ENCODE peak calls at places on chromosomes 4 and X, in six cellular contexts. One of them, this sample, is unnamed.

GRCh38 chr4:99404595-99405287 is 30.4 kb downstream of the ADH7 start:
- DNase-seq in activated B cell treated with CpG ODN at 0.5 μM for 24 hours: no peak
- DNase-seq in central memory CD4-positive, alpha-beta T cell: no peak
- DNase-seq in ACHN: peak
- DNase-seq in T follicular helper cell: no peak
- DNase-seq in stimulated activated CD4-positive, alpha-beta T cell treated with anti-CD3 and anti-CD28 coated beads, TNF-alpha, amount 100 ng/mL, for 1 hour: no peak
- DNase-seq in this sample: no peak

GRCh38 chr4:96352051-96352517 is 512.2 kb downstream of the PDHA2 start:
- DNase-seq in central memory CD4-positive, alpha-beta T cell: no peak
- DNase-seq in T follicular helper cell: no peak
- DNase-seq in ACHN: peak
- DNase-seq in activated B cell treated with CpG ODN at 0.5 μM for 24 hours: no peak
- DNase-seq in stimulated activated CD4-positive, alpha-beta T cell treated with anti-CD3 and anti-CD28 coated beads, TNF-alpha, amount 100 ng/mL, for 1 hour: no peak
- DNase-seq in this sample: no peak

GRCh38 chrX:23008431-23009099 is 8.8 kb downstream of the DDX53 start:
- DNase-seq in ACHN: peak
- DNase-seq in central memory CD4-positive, alpha-beta T cell: no peak
- DNase-seq in activated B cell treated with CpG ODN at 0.5 μM for 24 hours: no peak
- DNase-seq in stimulated activated CD4-positive, alpha-beta T cell treated with anti-CD3 and anti-CD28 coated beads, TNF-alpha, amount 100 ng/mL, for 1 hour: no peak
- DNase-seq in T follicular helper cell: no peak
- DNase-seq in this sample: no peak

GRCh38 chr4:113435893-113436292 is 325.6 kb downstream of the CAMK2D start:
- DNase-seq in stimulated activated CD4-positive, alpha-beta T cell treated with anti-CD3 and anti-CD28 coated beads, TNF-alpha, amount 100 ng/mL, for 1 hour: no peak
- DNase-seq in ACHN: no peak
- DNase-seq in central memory CD4-positive, alpha-beta T cell: peak
- DNase-seq in activated B cell treated with CpG ODN at 0.5 μM for 24 hours: no peak
- DNase-seq in T follicular helper cell: no peak
- DNase-seq in this sample: no peak

GRCh38 chrX:110786486-110786885 is 9.1 kb downstream of the CHRDL1 start:
- DNase-seq in stimulated activated CD4-positive, alpha-beta T cell treated with anti-CD3 and anti-CD28 coated beads, TNF-alpha, amount 100 ng/mL, for 1 hour: no peak
- DNase-seq in central memory CD4-positive, alpha-beta T cell: no peak
- DNase-seq in activated B cell treated with CpG ODN at 0.5 μM for 24 hours: no peak
- DNase-seq in T follicular helper cell: no peak
- DNase-seq in ACHN: peak
- DNase-seq in this sample: no peak

GRCh38 chr4:5137927-5138326 is 86.6 kb downstream of the STK32B start:
- DNase-seq in T follicular helper cell: no peak
- DNase-seq in activated B cell treated with CpG ODN at 0.5 μM for 24 hours: no peak
- DNase-seq in ACHN: peak
- DNase-seq in stimulated activated CD4-positive, alpha-beta T cell treated with anti-CD3 and anti-CD28 coated beads, TNF-alpha, amount 100 ng/mL, for 1 hour: no peak
- DNase-seq in central memory CD4-positive, alpha-beta T cell: no peak
- DNase-seq in this sample: no peak

GRCh38 chr4:7556558-7556957 is 121.8 kb upstream of the PSAPL1 start:
- DNase-seq in central memory CD4-positive, alpha-beta T cell: no peak
- DNase-seq in activated B cell treated with CpG ODN at 0.5 μM for 24 hours: no peak
- DNase-seq in ACHN: no peak
- DNase-seq in T follicular helper cell: no peak
- DNase-seq in stimulated activated CD4-positive, alpha-beta T cell treated with anti-CD3 and anti-CD28 coated beads, TNF-alpha, amount 100 ng/mL, for 1 hour: no peak
- DNase-seq in this sample: no peak

GRCh38 chr4:184705692-184706091 is 28.2 kb downstream of the CENPU start:
- DNase-seq in activated B cell treated with CpG ODN at 0.5 μM for 24 hours: no peak
- DNase-seq in stimulated activated CD4-positive, alpha-beta T cell treated with anti-CD3 and anti-CD28 coated beads, TNF-alpha, amount 100 ng/mL, for 1 hour: no peak
- DNase-seq in T follicular helper cell: no peak
- DNase-seq in central memory CD4-positive, alpha-beta T cell: no peak
- DNase-seq in ACHN: no peak
- DNase-seq in this sample: no peak

GRCh38 chr4:10866691-10867090 is 182.1 kb upstream of the CLNK start:
- DNase-seq in activated B cell treated with CpG ODN at 0.5 μM for 24 hours: no peak
- DNase-seq in ACHN: no peak
- DNase-seq in central memory CD4-positive, alpha-beta T cell: no peak
- DNase-seq in stimulated activated CD4-positive, alpha-beta T cell treated with anti-CD3 and anti-CD28 coated beads, TNF-alpha, amount 100 ng/mL, for 1 hour: no peak
- DNase-seq in T follicular helper cell: no peak
- DNase-seq in this sample: no peak

GRCh38 chr4:53532521-53532920 is 58.8 kb downstream of the LNX1 start:
- DNase-seq in stimulated activated CD4-positive, alpha-beta T cell treated with anti-CD3 and anti-CD28 coated beads, TNF-alpha, amount 100 ng/mL, for 1 hour: no peak
- DNase-seq in central memory CD4-positive, alpha-beta T cell: no peak
- DNase-seq in T follicular helper cell: no peak
- DNase-seq in activated B cell treated with CpG ODN at 0.5 μM for 24 hours: no peak
- DNase-seq in ACHN: no peak
- DNase-seq in this sample: no peak

GRCh38 chr4:76449362-76449767 is 14.3 kb downstream of the SHROOM3 start:
- DNase-seq in ACHN: peak
- DNase-seq in activated B cell treated with CpG ODN at 0.5 μM for 24 hours: no peak
- DNase-seq in stimulated activated CD4-positive, alpha-beta T cell treated with anti-CD3 and anti-CD28 coated beads, TNF-alpha, amount 100 ng/mL, for 1 hour: no peak
- DNase-seq in central memory CD4-positive, alpha-beta T cell: no peak
- DNase-seq in T follicular helper cell: no peak
- DNase-seq in this sample: no peak

GRCh38 chr4:26056406-26056805 is 142.4 kb downstream of the SMIM20 start:
- DNase-seq in stimulated activated CD4-positive, alpha-beta T cell treated with anti-CD3 and anti-CD28 coated beads, TNF-alpha, amount 100 ng/mL, for 1 hour: no peak
- DNase-seq in T follicular helper cell: no peak
- DNase-seq in ACHN: no peak
- DNase-seq in central memory CD4-positive, alpha-beta T cell: no peak
- DNase-seq in activated B cell treated with CpG ODN at 0.5 μM for 24 hours: no peak
- DNase-seq in this sample: no peak

GRCh38 chrX:12946838-12947544 is 27.9 kb upstream of the TMSB4X start:
- DNase-seq in T follicular helper cell: peak
- DNase-seq in ACHN: peak
- DNase-seq in stimulated activated CD4-positive, alpha-beta T cell treated with anti-CD3 and anti-CD28 coated beads, TNF-alpha, amount 100 ng/mL, for 1 hour: peak
- DNase-seq in activated B cell treated with CpG ODN at 0.5 μM for 24 hours: peak
- DNase-seq in central memory CD4-positive, alpha-beta T cell: peak
- DNase-seq in this sample: no peak

GRCh38 chr4:47598320-47598719 is 113.2 kb downstream of the ATP10D start:
- DNase-seq in ACHN: no peak
- DNase-seq in central memory CD4-positive, alpha-beta T cell: no peak
- DNase-seq in T follicular helper cell: no peak
- DNase-seq in activated B cell treated with CpG ODN at 0.5 μM for 24 hours: no peak
- DNase-seq in stimulated activated CD4-positive, alpha-beta T cell treated with anti-CD3 and anti-CD28 coated beads, TNF-alpha, amount 100 ng/mL, for 1 hour: no peak
- DNase-seq in this sample: no peak

GRCh38 chr4:26484032-26484515 is 6.2 kb downstream of the CCKAR start:
- DNase-seq in ACHN: no peak
- DNase-seq in stimulated activated CD4-positive, alpha-beta T cell treated with anti-CD3 and anti-CD28 coated beads, TNF-alpha, amount 100 ng/mL, for 1 hour: no peak
- DNase-seq in T follicular helper cell: no peak
- DNase-seq in central memory CD4-positive, alpha-beta T cell: no peak
- DNase-seq in activated B cell treated with CpG ODN at 0.5 μM for 24 hours: no peak
- DNase-seq in this sample: no peak

GRCh38 chrX:97399400-97399799 is 515.7 kb downstream of the RPA4 start:
- DNase-seq in stimulated activated CD4-positive, alpha-beta T cell treated with anti-CD3 and anti-CD28 coated beads, TNF-alpha, amount 100 ng/mL, for 1 hour: no peak
- DNase-seq in ACHN: peak
- DNase-seq in activated B cell treated with CpG ODN at 0.5 μM for 24 hours: no peak
- DNase-seq in central memory CD4-positive, alpha-beta T cell: no peak
- DNase-seq in T follicular helper cell: no peak
- DNase-seq in this sample: no peak

GRCh38 chrX:64894454-64895038 is 81.7 kb downstream of the ZC4H2 start:
- DNase-seq in T follicular helper cell: peak
- DNase-seq in stimulated activated CD4-positive, alpha-beta T cell treated with anti-CD3 and anti-CD28 coated beads, TNF-alpha, amount 100 ng/mL, for 1 hour: no peak
- DNase-seq in central memory CD4-positive, alpha-beta T cell: peak
- DNase-seq in activated B cell treated with CpG ODN at 0.5 μM for 24 hours: no peak
- DNase-seq in ACHN: peak
- DNase-seq in this sample: peak

GRCh38 chrX:134377537-134377936 is 82.4 kb upstream of the HPRT1 start:
- DNase-seq in stimulated activated CD4-positive, alpha-beta T cell treated with anti-CD3 and anti-CD28 coated beads, TNF-alpha, amount 100 ng/mL, for 1 hour: no peak
- DNase-seq in central memory CD4-positive, alpha-beta T cell: no peak
- DNase-seq in activated B cell treated with CpG ODN at 0.5 μM for 24 hours: no peak
- DNase-seq in ACHN: peak
- DNase-seq in T follicular helper cell: no peak
- DNase-seq in this sample: no peak

GRCh38 chr4:113665036-113665435 is 96.5 kb downstream of the CAMK2D start:
- DNase-seq in stimulated activated CD4-positive, alpha-beta T cell treated with anti-CD3 and anti-CD28 coated beads, TNF-alpha, amount 100 ng/mL, for 1 hour: no peak
- DNase-seq in ACHN: no peak
- DNase-seq in central memory CD4-positive, alpha-beta T cell: no peak
- DNase-seq in T follicular helper cell: no peak
- DNase-seq in activated B cell treated with CpG ODN at 0.5 μM for 24 hours: no peak
- DNase-seq in this sample: no peak

GRCh38 chrX:13078739-13079444 is 34.5 kb upstream of the FAM9C start:
- DNase-seq in central memory CD4-positive, alpha-beta T cell: no peak
- DNase-seq in activated B cell treated with CpG ODN at 0.5 μM for 24 hours: no peak
- DNase-seq in stimulated activated CD4-positive, alpha-beta T cell treated with anti-CD3 and anti-CD28 coated beads, TNF-alpha, amount 100 ng/mL, for 1 hour: no peak
- DNase-seq in T follicular helper cell: no peak
- DNase-seq in ACHN: no peak
- DNase-seq in this sample: no peak

GRCh38 chrX:54452920-54453319 is 12.7 kb downstream of the TSR2 start:
- DNase-seq in central memory CD4-positive, alpha-beta T cell: no peak
- DNase-seq in stimulated activated CD4-positive, alpha-beta T cell treated with anti-CD3 and anti-CD28 coated beads, TNF-alpha, amount 100 ng/mL, for 1 hour: no peak
- DNase-seq in T follicular helper cell: no peak
- DNase-seq in activated B cell treated with CpG ODN at 0.5 μM for 24 hours: no peak
- DNase-seq in ACHN: no peak
- DNase-seq in this sample: no peak

GRCh38 chr4:24730256-24731001 is 64.9 kb upstream of the SOD3 start:
- DNase-seq in stimulated activated CD4-positive, alpha-beta T cell treated with anti-CD3 and anti-CD28 coated beads, TNF-alpha, amount 100 ng/mL, for 1 hour: no peak
- DNase-seq in ACHN: no peak
- DNase-seq in central memory CD4-positive, alpha-beta T cell: no peak
- DNase-seq in activated B cell treated with CpG ODN at 0.5 μM for 24 hours: no peak
- DNase-seq in T follicular helper cell: no peak
- DNase-seq in this sample: no peak

This sample was measured in GM12892.